ENCODE peak calls at places on chromosome 16, in four cellular contexts. D is IMR-90, Q is HepG2, Y is K562. A is an unnamed sample.

GRCh38 chr16:23432176-23433128 is 20.5 kb downstream of the COG7 start:
- DNase-seq in D (peak; percentile 37), Q (peak; percentile 46), Y (no peak), A (no peak)

GRCh38 chr16:81008151-81008789 is 1.3 kb downstream of the CENPN start:
- DNase-seq in D (no peak), Q (no peak), Y (no peak), A (no peak)

GRCh38 chr16:71722801-71723536 is 1.5 kb downstream of the PHLPP2 start:
- DNase-seq in D (peak; percentile 54), Q (peak; percentile 68), Y (peak; percentile 70), A (peak; percentile 87)

GRCh38 chr16:83068686-83069085 is 441.9 kb downstream of the CDH13 start:
- DNase-seq in D (peak; percentile 46), Q (no peak), Y (no peak), A (no peak)

GRCh38 chr16:12724216-12724615 is 79.5 kb downstream of the CPPED1 start:
- DNase-seq in D (no peak), Q (no peak), Y (no peak), A (no peak)

GRCh38 chr16:58684354-58685083 is at the start of gene SLC38A7:
- DNase-seq in D (peak; percentile 80), Q (peak; percentile 83), Y (peak; percentile 87), A (peak; percentile 61)

GRCh38 chr16:58271589-58271988 is 23.2 kb downstream of the PRSS54 start:
- DNase-seq in D (no peak), Q (peak; percentile 39), Y (no peak), A (no peak)

GRCh38 chr16:17343729-17344128 is 127.0 kb downstream of the XYLT1 start:
- DNase-seq in D (no peak), Q (no peak), Y (no peak), A (no peak)

GRCh38 chr16:27903046-27903655 is 160.4 kb downstream of the GSG1L start:
- DNase-seq in D (no peak), Q (no peak), Y (no peak), A (no peak)

GRCh38 chr16:265711-266110 is 10.0 kb downstream of the RGS11 start:
- DNase-seq in D (no peak), Q (no peak), Y (no peak), A (no peak)

GRCh38 chr16:49978569-49979326 is 46.3 kb upstream of the CNEP1R1 start:
- DNase-seq in D (no peak), Q (no peak), Y (no peak), A (no peak)

GRCh38 chr16:87372305-87372704 is 11.3 kb downstream of the FBXO31 start:
- DNase-seq in D (no peak), Q (no peak), Y (no peak), A (no peak)

GRCh38 chr16:87374313-87374712 is 9.3 kb downstream of the FBXO31 start:
- DNase-seq in D (no peak), Q (no peak), Y (no peak), A (no peak)

GRCh38 chr16:87371261-87371866 is 12.2 kb downstream of the FBXO31 start:
- DNase-seq in D (no peak), Q (no peak), Y (no peak), A (no peak)

GRCh38 chr16:87376660-87377059 is 6.9 kb downstream of the FBXO31 start:
- DNase-seq in D (no peak), Q (no peak), Y (peak; percentile 52), A (no peak)

GRCh38 chr16:87375426-87376135 is 8.0 kb downstream of the FBXO31 start:
- DNase-seq in D (peak; percentile 55), Q (no peak), Y (no peak), A (no peak)
- TF ChIP-seq MAFK in D (no peak), Q (no peak), Y (no peak), A (no peak)

GRCh38 chr16:88732172-88732960 is 26.1 kb downstream of the CTU2 start:
- DNase-seq in D (no peak), Q (no peak), Y (no peak), A (no peak)
- H3K36me3 ChIP-seq in D (peaks cover 66% of the 10 kb centered on the region), Q (peaks cover 36% of the 10 kb centered on the region), Y (peaks cover 85% of the 10 kb centered on the region), A (no peaks in the 10 kb centered on the region)

DNA sequence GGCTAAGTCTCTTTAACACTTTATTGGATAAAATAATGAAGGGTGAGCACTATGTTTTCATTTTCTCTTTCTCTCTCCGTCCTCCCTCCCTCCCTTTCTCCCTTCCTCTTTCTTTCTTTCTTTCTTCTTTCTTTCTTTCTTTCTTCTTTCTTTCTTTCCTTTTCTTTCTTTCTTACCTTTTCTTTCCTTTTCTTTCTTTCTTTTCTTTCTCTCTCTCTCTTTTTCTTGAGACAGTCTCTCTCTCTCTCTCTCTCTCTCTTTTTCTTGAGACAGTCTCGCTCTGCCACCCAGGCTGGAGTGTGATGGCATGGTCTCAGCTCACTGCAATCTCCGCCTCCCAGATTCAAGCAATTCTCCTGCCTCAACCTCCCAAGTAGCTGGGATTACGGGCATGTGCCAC is 21.5 kb upstream of the CDR2 start:
- DNase-seq in D (no peak), Q (no peak), Y (no peak), A (no peak)
- TF ChIP-seq MAFK in D (no peak), Q (no peak), Y (no peak), A (no peak)

GRCh38 chr16:4442371-4442770 is 16.7 kb downstream of the DNAJA3 start:
- DNase-seq in D (no peak), Q (no peak), Y (no peak), A (no peak)
- H3K36me3 ChIP-seq in D (peaks cover 60% of the 10 kb centered on the region), Q (peaks cover 44% of the 10 kb centered on the region), Y (peaks cover 90% of the 10 kb centered on the region), A (peaks cover 28% of the 10 kb centered on the region)

GRCh38 chr16:69186642-69187386 is at the start of gene SNTB2:
- DNase-seq in D (peak; percentile 83), Q (peak; percentile 92), Y (peak; percentile 97), A (peak; percentile 70)
- TF ChIP-seq MAFK in D (no peak), Q (no peak), Y (no peak), A (no peak)

GRCh38 chr16:3564130-3564888 is 12.9 kb downstream of the NLRC3 start:
- DNase-seq in D (no peak), Q (no peak), Y (no peak), A (no peak)
- H3K36me3 ChIP-seq in D (no peaks in the 10 kb centered on the region), Q (no peaks in the 10 kb centered on the region), Y (no peaks in the 10 kb centered on the region), A (no peaks in the 10 kb centered on the region)